ENCODE peak calls at places on chromosome 21, in seven cellular contexts. J is SK-N-SH, E is HCT116, S is HepG2, G is K562, M is H1, O is GM12878. I is an unnamed sample.
A peak's percentile ranks its signal among the peaks of the same experiment; 100 is the strongest.

GRCh38 chr21:29656504-29657227 is 283.1 kb downstream of the GRIK1 start:
- DNase-seq in J (no peak), E (no peak), S (no peak), G (peak; percentile 87), M (no peak), O (no peak), I (no peak)

GRCh38 chr21:38831526-38832467 is 26.1 kb downstream of the ETS2 start:
- DNase-seq in J (no peak), E (peak; percentile 35), S (peak; percentile 91), G (peak; percentile 52), M (no peak), O (peak; percentile 40), I (no peak)

GRCh38 chr21:44853601-44854390 is 19.7 kb downstream of the PTTG1IP start:
- DNase-seq in J (no peak), E (no peak), S (no peak), G (no peak), M (no peak), O (no peak), I (no peak)

GRCh38 chr21:37915516-37915915 is 741 bp downstream of the KCNJ6 start:
- DNase-seq in J (peak; percentile 72), E (no peak), S (no peak), G (no peak), M (peak; percentile 65), O (no peak), I (no peak)

GRCh38 chr21:8994640-8995511 is 1526.5 kb upstream of the TPTE start:
- DNase-seq in J (no peak), E (no peak), S (peak; percentile 83), G (no peak), M (no peak), O (no peak), I (no peak)

GRCh38 chr21:38075833-38076567 is 159.7 kb upstream of the KCNJ6 start:
- DNase-seq in J (no peak), E (no peak), S (no peak), G (no peak), M (no peak), O (no peak), I (no peak)

GRCh38 chr21:17732306-17732705 is 86.8 kb downstream of the C21orf91 start:
- DNase-seq in J (peak; percentile 21), E (no peak), S (no peak), G (no peak), M (no peak), O (no peak), I (no peak)

GRCh38 chr21:38824124-38824822 is 18.5 kb downstream of the ETS2 start:
- DNase-seq in J (no peak), E (no peak), S (peak; percentile 95), G (no peak), M (peak; percentile 33), O (no peak), I (no peak)

GRCh38 chr21:44514746-44515358 is 25.1 kb downstream of the KRTAP10-1 start:
- DNase-seq in J (no peak), E (no peak), S (peak; percentile 77), G (no peak), M (no peak), O (no peak), I (no peak)

GRCh38 chr21:32771134-32771523 is 426 bp downstream of the PAXBP1 start:
- DNase-seq in J (peak; percentile 80), E (no peak), S (peak; percentile 33), G (peak; percentile 77), M (peak; percentile 61), O (no peak), I (peak; percentile 75)

GRCh38 chr21:31354604-31355443 is 10.8 kb upstream of the TIAM1 start:
- DNase-seq in J (no peak), E (peak; percentile 98), S (no peak), G (no peak), M (no peak), O (peak; percentile 51), I (no peak)

GRCh38 chr21:33360281-33360680 is 35.5 kb downstream of the IFNAR1 start:
- DNase-seq in J (no peak), E (no peak), S (no peak), G (no peak), M (no peak), O (no peak), I (no peak)

GRCh38 chr21:29506214-29506613 is 207.5 kb downstream of the BACH1 start:
- DNase-seq in J (no peak), E (no peak), S (no peak), G (no peak), M (no peak), O (no peak), I (no peak)

GRCh38 chr21:38267991-38268858 is 11.4 kb downstream of the KCNJ15 start:
- DNase-seq in J (no peak), E (no peak), S (no peak), G (no peak), M (no peak), O (peak; percentile 68), I (no peak)

GRCh38 chr21:20641251-20641650 is 357.0 kb upstream of the NCAM2 start:
- DNase-seq in J (no peak), E (no peak), S (no peak), G (no peak), M (no peak), O (no peak), I (no peak)

GRCh38 chr21:33643658-33644311 is 1.5 kb downstream of the ITSN1 start:
- DNase-seq in J (peak; percentile 38), E (no peak), S (peak; percentile 26), G (no peak), M (no peak), O (no peak), I (no peak)

GRCh38 chr21:37734846-37735245 is 181.4 kb downstream of the KCNJ6 start:
- DNase-seq in J (no peak), E (no peak), S (no peak), G (no peak), M (no peak), O (no peak), I (no peak)

GRCh38 chr21:38376235-38376634 is 119.4 kb downstream of the KCNJ15 start:
- DNase-seq in J (no peak), E (no peak), S (no peak), G (no peak), M (no peak), O (no peak), I (no peak)

GRCh38 chr21:27831821-27832569 is 865.1 kb upstream of the ADAMTS5 start:
- DNase-seq in J (no peak), E (no peak), S (no peak), G (no peak), M (no peak), O (no peak), I (no peak)

GRCh38 chr21:33367309-33367973 is 35.8 kb upstream of the IFNGR2 start:
- DNase-seq in J (no peak), E (no peak), S (no peak), G (no peak), M (no peak), O (no peak), I (no peak)

GRCh38 chr21:31182231-31183129 is 144.2 kb upstream of the KRTAP19-8 start:
- DNase-seq in J (no peak), E (no peak), S (no peak), G (no peak), M (no peak), O (no peak), I (no peak)

GRCh38 chr21:15210235-15210678 is 145.5 kb upstream of the NRIP1 start:
- DNase-seq in J (no peak), E (no peak), S (peak; percentile 92), G (peak; percentile 38), M (no peak), O (no peak), I (peak; percentile 98)

GRCh38 chr21:18493420-18493819 is 89.8 kb upstream of the TMPRSS15 start:
- DNase-seq in J (no peak), E (no peak), S (no peak), G (no peak), M (no peak), O (no peak), I (no peak)

GRCh38 chr21:36065497-36066036 is 4.3 kb upstream of the CBR1 start:
- DNase-seq in J (no peak), E (no peak), S (peak; percentile 72), G (peak; percentile 62), M (no peak), O (no peak), I (no peak)
- TF ChIP-seq JUND in J (no peak), E (no peak), S (no peak), G (no peak), M (no peak), O (no peak), I (no peak)

GRCh38 chr21:45865106-45865835 is 116.3 kb upstream of the COL6A1 start:
- DNase-seq in J (no peak), E (no peak), S (no peak), G (no peak), M (peak; percentile 38), O (no peak), I (no peak)
- TF ChIP-seq JUND in J (peak; percentile 90), E (peak; percentile 26), S (no peak), G (no peak), M (no peak), O (no peak), I (no peak)

GRCh38 chr21:34911360-34911759 is 137.7 kb downstream of the RUNX1 start:
- DNase-seq in J (no peak), E (no peak), S (no peak), G (no peak), M (no peak), O (no peak), I (no peak)
- TF ChIP-seq JUND in J (no peak), E (no peak), S (no peak), G (no peak), M (no peak), O (no peak), I (no peak)

GRCh38 chr21:34734696-34735095 is 65.9 kb downstream of the CLIC6 start:
- DNase-seq in J (no peak), E (no peak), S (no peak), G (no peak), M (no peak), O (no peak), I (peak; percentile 100)

GRCh38 chr21:34732388-34732821 is 63.6 kb downstream of the CLIC6 start:
- DNase-seq in J (no peak), E (no peak), S (no peak), G (no peak), M (no peak), O (no peak), I (no peak)

GRCh38 chr21:34733866-34734265 is 65.1 kb downstream of the CLIC6 start:
- DNase-seq in J (no peak), E (no peak), S (no peak), G (no peak), M (no peak), O (no peak), I (no peak)

GRCh38 chr21:34737115-34737514 is 68.3 kb downstream of the CLIC6 start:
- DNase-seq in J (no peak), E (no peak), S (peak; percentile 49), G (no peak), M (no peak), O (no peak), I (no peak)

DNA sequence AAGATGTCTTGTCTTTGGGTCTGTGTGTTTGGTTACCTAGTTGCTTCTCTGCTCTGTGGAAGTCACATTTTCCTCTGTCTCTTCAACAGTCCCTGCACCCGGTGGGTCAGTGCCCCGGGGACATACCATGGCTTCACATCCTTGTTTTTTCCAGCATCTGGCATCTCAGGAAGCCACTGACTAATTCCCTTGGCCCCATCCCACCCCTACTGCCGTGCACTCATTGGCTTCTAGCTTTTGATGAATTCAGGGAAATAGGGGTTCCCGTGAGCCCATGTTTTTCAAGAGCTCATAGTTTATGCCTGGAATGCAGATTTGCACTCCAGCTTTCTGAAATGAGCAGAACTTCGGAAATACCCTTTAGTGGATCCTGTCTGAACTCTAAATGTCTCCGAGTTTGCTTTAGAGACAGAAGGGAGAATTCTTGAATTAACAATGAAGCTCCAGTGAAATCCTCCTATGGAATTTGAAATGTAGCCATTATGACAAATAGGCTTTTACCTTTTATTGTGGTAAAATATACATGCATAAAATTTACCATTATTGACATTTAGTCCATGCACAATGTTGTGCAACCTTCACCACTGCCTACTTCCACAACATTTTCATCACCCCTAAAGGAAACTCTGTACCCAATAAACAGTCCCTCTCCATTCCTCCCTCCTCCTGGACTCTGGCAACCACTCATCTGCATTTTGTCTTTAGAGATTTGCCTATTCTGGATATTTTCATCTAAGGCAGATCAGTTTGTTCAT is 67.5 kb downstream of the CLIC6 start:
- DNase-seq in J (no peak), E (no peak), S (no peak), G (no peak), M (no peak), O (no peak), I (peak; percentile 86)
- TF ChIP-seq JUND in J (no peak), E (no peak), S (no peak), G (no peak), M (no peak), O (no peak), I (no peak)